ENCODE peak calls at places on chromosomes 1 and 21, in four cellular contexts. D, E, O and W are unnamed samples.

GRCh38 chr1:29211086-29212030 is 19.4 kb downstream of the MECR start:
- DNase-seq in E (no peak), O (no peak), D (no peak), W (no peak)

GRCh38 chr1:34865981-34866761 is 6.6 kb upstream of the SMIM12 start:
- DNase-seq in E (peak; percentile 88), O (peak; percentile 41), D (peak; percentile 85), W (peak; percentile 91)

GRCh38 chr1:234776256-234776874 is 166.4 kb upstream of the IRF2BP2 start:
- DNase-seq in D (peak; percentile 20), E (no peak), O (no peak), W (no peak)

GRCh38 chr1:39508857-39509305 is 17.4 kb downstream of the BMP8A start:
- DNase-seq in D (peak; percentile 29), O (peak; percentile 18), E (peak; percentile 54), W (peak; percentile 53)

GRCh38 chr1:212774584-212774983 is 17.0 kb downstream of the NSL1 start:
- DNase-seq in O (no peak), E (no peak), D (no peak), W (no peak)

GRCh38 chr1:179036844-179037465 is 11.3 kb downstream of the FAM20B start:
- DNase-seq in D (no peak), O (no peak), E (no peak), W (no peak)

GRCh38 chr1:52032124-52032784 is 1.4 kb downstream of the KTI12 start:
- DNase-seq in O (no peak), D (no peak), E (peak; percentile 27), W (no peak)

GRCh38 chr1:153697191-153697872 is 18.8 kb downstream of the NPR1 start:
- DNase-seq in O (peak; percentile 27), D (peak; percentile 93), E (peak; percentile 2), W (no peak)

GRCh38 chr1:115114308-115114707 is 25.0 kb upstream of the TSPAN2 start:
- DNase-seq in O (no peak), E (no peak), D (no peak), W (no peak)

GRCh38 chr1:113808450-113809195 is 3.7 kb downstream of the RSBN1 start:
- DNase-seq in O (no peak), E (no peak), D (no peak), W (no peak)

GRCh38 chr1:214012418-214012817 is 24.6 kb downstream of the PROX1 start:
- DNase-seq in O (no peak), D (no peak), E (no peak), W (no peak)

GRCh38 chr1:6627841-6628545 is 3.3 kb downstream of the THAP3 start:
- DNase-seq in O (no peak), D (no peak), E (no peak), W (no peak)

GRCh38 chr1:246552110-246552509 is 14.0 kb downstream of the TFB2M start:
- DNase-seq in O (no peak), E (no peak), D (no peak), W (no peak)

GRCh38 chr21:40318371-40318770 is 451.1 kb downstream of the PCP4 start:
- DNase-seq in E (no peak), D (no peak), O (no peak), W (no peak)

GRCh38 chr1:34398916-34399275 is 222.2 kb downstream of the C1orf94 start:
- DNase-seq in D (no peak), O (no peak), E (no peak), W (no peak)

GRCh38 chr1:241424480-241424971 is 67.5 kb upstream of the RGS7 start:
- DNase-seq in O (no peak), E (no peak), D (no peak), W (no peak)

GRCh38 chr1:163174524-163175437 is 27.9 kb downstream of the RGS5 start:
- DNase-seq in O (peak; percentile 20), E (no peak), D (peak; percentile 16), W (peak; percentile 12)

GRCh38 chr1:35573198-35573775 is at the start of gene TFAP2E:
- DNase-seq in E (no peak), D (no peak), O (no peak), W (no peak)

GRCh38 chr1:151159373-151159772 is 2.9 kb downstream of the TNFAIP8L2 start:
- DNase-seq in E (no peak), O (no peak), D (no peak), W (no peak)

GRCh38 chr1:112105557-112105956 is 116.1 kb upstream of the KCND3 start:
- DNase-seq in E (no peak), O (no peak), D (no peak), W (no peak)

GRCh38 chr1:38693031-38693430 is 166.5 kb downstream of the RRAGC start:
- DNase-seq in D (no peak), O (no peak), E (no peak), W (no peak)

GRCh38 chr1:54962612-54963395 is 17.6 kb upstream of the TMEM61 start:
- DNase-seq in D (no peak), E (no peak), O (no peak), W (no peak)

GRCh38 chr21:45104560-45104959 is 30.2 kb downstream of the ADARB1 start:
- DNase-seq in D (no peak), E (no peak), O (no peak), W (no peak)

GRCh38 chr1:64343105-64343960 is 126.6 kb upstream of the CACHD1 start:
- DNase-seq in D (no peak), O (no peak), E (no peak), W (no peak)

DNA sequence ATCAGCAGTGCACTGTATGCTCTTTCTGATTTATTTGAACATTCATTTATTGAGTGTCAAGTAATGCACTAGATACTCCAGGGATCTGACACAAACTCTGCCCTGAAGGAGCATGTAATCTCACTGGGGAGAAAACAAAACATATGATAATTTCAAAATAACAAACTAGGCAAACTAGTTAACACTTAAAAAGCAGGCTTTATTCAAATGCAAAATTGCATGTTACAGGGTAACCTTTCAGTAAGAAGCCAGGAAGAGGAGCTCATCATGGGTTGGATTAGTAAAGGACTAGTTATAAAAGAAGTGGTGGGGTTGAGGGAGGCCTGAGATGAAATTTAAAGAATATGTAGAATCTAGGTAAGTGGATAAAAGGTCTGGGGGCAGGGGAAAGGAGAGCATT is 20.9 kb downstream of the SELL start:
- DNase-seq in O (no peak), D (no peak), E (no peak), W (no peak)
- TF ChIP-seq POLR2A in O (no peak), D (no peak), E (no peak), W (no peak)

GRCh38 chr1:197923013-197923412 is 5.8 kb downstream of the LHX9 start:
- DNase-seq in O (no peak), D (no peak), E (no peak), W (no peak)

GRCh38 chr1:197922070-197922390 is 4.9 kb downstream of the LHX9 start:
- DNase-seq in O (no peak), D (no peak), E (no peak), W (no peak)

GRCh38 chr1:197927908-197928665 is 10.9 kb downstream of the LHX9 start:
- DNase-seq in E (no peak), D (no peak), O (no peak), W (no peak)

GRCh38 chr1:197921235-197922069 is 4.3 kb downstream of the LHX9 start:
- DNase-seq in D (no peak), O (no peak), E (no peak), W (no peak)

GRCh38 chr1:197924516-197925123 is 7.4 kb downstream of the LHX9 start:
- DNase-seq in O (peak; percentile 53), D (peak; percentile 65), E (no peak), W (no peak)
- TF ChIP-seq TAF1 in O (no peak), D (no peak), E (no peak), W (no peak)

GRCh38 chr1:230823835-230824485 is 44.4 kb downstream of the C1orf198 start:
- DNase-seq in O (no peak), D (no peak), E (no peak), W (no peak)
- TF ChIP-seq POLR2A in O (no peak), D (no peak), E (no peak), W (no peak)

GRCh38 chr1:230757856-230758704 is 10.9 kb downstream of the CAPN9 start:
- DNase-seq in O (no peak), E (no peak), D (no peak), W (no peak)

GRCh38 chr1:230760360-230760827 is 13.2 kb downstream of the CAPN9 start:
- DNase-seq in O (peak; percentile 58), E (no peak), D (no peak), W (no peak)

GRCh38 chr1:230761443-230762167 is 14.4 kb downstream of the CAPN9 start:
- DNase-seq in D (no peak), E (no peak), O (no peak), W (no peak)

GRCh38 chr1:230754831-230755230 is 7.6 kb downstream of the CAPN9 start:
- DNase-seq in E (no peak), O (no peak), D (no peak), W (no peak)

GRCh38 chr1:230758705-230759354 is 11.6 kb downstream of the CAPN9 start:
- DNase-seq in O (no peak), D (no peak), E (no peak), W (no peak)
- TF ChIP-seq TAF1 in O (no peak), D (no peak), E (no peak), W (no peak)

GRCh38 chr1:226680653-226681052 is 58.4 kb downstream of the ITPKB start:
- DNase-seq in E (no peak), D (no peak), O (no peak), W (no peak)

GRCh38 chr1:226678251-226678650 is 60.8 kb downstream of the ITPKB start:
- DNase-seq in E (no peak), O (no peak), D (no peak), W (no peak)

GRCh38 chr1:226679303-226679702 is 59.8 kb downstream of the ITPKB start:
- DNase-seq in O (no peak), D (no peak), E (no peak), W (no peak)

GRCh38 chr1:226678701-226679100 is 60.4 kb downstream of the ITPKB start:
- DNase-seq in D (peak; percentile 19), O (no peak), E (no peak), W (no peak)

GRCh38 chr1:226679853-226680516 is 59.1 kb downstream of the ITPKB start:
- DNase-seq in D (peak; percentile 77), E (peak; percentile 56), O (no peak), W (peak; percentile 45)
- TF ChIP-seq POLR2A in D (no peak), E (no peak), O (no peak), W (peak; percentile 35)

GRCh38 chr1:66336641-66336991 is 197.3 kb upstream of the SGIP1 start:
- DNase-seq in O (no peak), E (no peak), D (no peak), W (no peak)
- TF ChIP-seq TAF1 in O (no peak), E (no peak), D (no peak), W (no peak)

GRCh38 chr1:61746768-61747167 is 4.5 kb downstream of the PATJ start:
- DNase-seq in O (no peak), E (no peak), D (no peak), W (no peak)

GRCh38 chr1:61743716-61744620 is 1.7 kb downstream of the PATJ start:
- DNase-seq in D (no peak), O (no peak), E (no peak), W (no peak)

GRCh38 chr1:61741682-61742619 is at the start of gene PATJ:
- DNase-seq in D (no peak), O (peak; percentile 35), E (peak; percentile 71), W (peak; percentile 78)

GRCh38 chr1:61743432-61743705 is 1.1 kb downstream of the PATJ start:
- DNase-seq in D (no peak), O (no peak), E (no peak), W (no peak)

GRCh38 chr1:61742620-61743431 is 546 bp downstream of the PATJ start:
- DNase-seq in O (peak; percentile 12), E (peak; percentile 47), D (no peak), W (peak; percentile 50)
- TF ChIP-seq POLR2A in O (no peak), E (no peak), D (no peak), W (no peak)

GRCh38 chr1:94701796-94702439 is 118.2 kb upstream of the SLC44A3 start:
- DNase-seq in D (no peak), E (no peak), O (no peak), W (no peak)
- TF ChIP-seq TAF1 in D (no peak), E (no peak), O (no peak), W (no peak)